ENCODE peak calls at places on chromosomes 5 and 9, in six cellular contexts. A is HCT116, M is H1, I is SK-N-SH, R is K562, G is HepG2. S is an unnamed sample.

GRCh38 chr5:39013938-39014337 is 60.3 kb downstream of the RICTOR start:
- DNase-seq in A (no peak), M (no peak), I (no peak), R (no peak), G (no peak), S (no peak)

GRCh38 chr5:59125961-59126360 is 543.1 kb downstream of the RAB3C start:
- DNase-seq in A (no peak), M (no peak), I (no peak), R (no peak), G (no peak), S (no peak)

GRCh38 chr5:158277276-158277675 is 418.3 kb upstream of the CLINT1 start:
- DNase-seq in A (no peak), M (no peak), I (no peak), R (no peak), G (no peak), S (no peak)

GRCh38 chr9:129554649-129555048 is 66.3 kb downstream of the C9orf50 start:
- DNase-seq in A (no peak), M (no peak), I (no peak), R (peak; percentile 73), G (no peak), S (peak; percentile 64)

GRCh38 chr9:106697799-106698591 is 165.0 kb upstream of the ZNF462 start:
- DNase-seq in A (no peak), M (no peak), I (peak; percentile 77), R (no peak), G (no peak), S (peak; percentile 53)

GRCh38 chr5:39104221-39104620 is 30.0 kb upstream of the RICTOR start:
- DNase-seq in A (no peak), M (no peak), I (no peak), R (no peak), G (no peak), S (peak; percentile 74)

GRCh38 chr5:179289756-179290385 is 55.4 kb downstream of the ADAMTS2 start:
- DNase-seq in A (no peak), M (no peak), I (no peak), R (no peak), G (no peak), S (no peak)

GRCh38 chr9:70618784-70619183 is 204.3 kb upstream of the KLF9 start:
- DNase-seq in A (no peak), M (no peak), I (no peak), R (no peak), G (no peak), S (no peak)

GRCh38 chr5:34459908-34460307 is 196.2 kb upstream of the RAI14 start:
- DNase-seq in A (no peak), M (no peak), I (no peak), R (no peak), G (no peak), S (peak; percentile 36)

GRCh38 chr9:124611106-124611505 is 103.9 kb upstream of the NR5A1 start:
- DNase-seq in A (no peak), M (no peak), I (no peak), R (no peak), G (no peak), S (no peak)

GRCh38 chr5:173910215-173910614 is 22.1 kb downstream of the CPEB4 start:
- DNase-seq in A (no peak), M (no peak), I (no peak), R (no peak), G (no peak), S (no peak)

GRCh38 chr5:173911623-173912022 is 23.5 kb downstream of the CPEB4 start:
- DNase-seq in A (no peak), M (no peak), I (no peak), R (no peak), G (no peak), S (no peak)

GRCh38 chr5:173907686-173908371 is 19.7 kb downstream of the CPEB4 start:
- DNase-seq in A (no peak), M (no peak), I (no peak), R (no peak), G (no peak), S (no peak)

GRCh38 chr5:173907284-173907683 is 19.1 kb downstream of the CPEB4 start:
- DNase-seq in A (no peak), M (no peak), I (no peak), R (no peak), G (no peak), S (no peak)

GRCh38 chr5:173909205-173909604 is 21.1 kb downstream of the CPEB4 start:
- DNase-seq in A (no peak), M (no peak), I (no peak), R (no peak), G (no peak), S (no peak)
- TF ChIP-seq JUND in A (no peak), M (no peak), I (no peak), R (no peak), G (no peak), S (no peak)

DNA sequence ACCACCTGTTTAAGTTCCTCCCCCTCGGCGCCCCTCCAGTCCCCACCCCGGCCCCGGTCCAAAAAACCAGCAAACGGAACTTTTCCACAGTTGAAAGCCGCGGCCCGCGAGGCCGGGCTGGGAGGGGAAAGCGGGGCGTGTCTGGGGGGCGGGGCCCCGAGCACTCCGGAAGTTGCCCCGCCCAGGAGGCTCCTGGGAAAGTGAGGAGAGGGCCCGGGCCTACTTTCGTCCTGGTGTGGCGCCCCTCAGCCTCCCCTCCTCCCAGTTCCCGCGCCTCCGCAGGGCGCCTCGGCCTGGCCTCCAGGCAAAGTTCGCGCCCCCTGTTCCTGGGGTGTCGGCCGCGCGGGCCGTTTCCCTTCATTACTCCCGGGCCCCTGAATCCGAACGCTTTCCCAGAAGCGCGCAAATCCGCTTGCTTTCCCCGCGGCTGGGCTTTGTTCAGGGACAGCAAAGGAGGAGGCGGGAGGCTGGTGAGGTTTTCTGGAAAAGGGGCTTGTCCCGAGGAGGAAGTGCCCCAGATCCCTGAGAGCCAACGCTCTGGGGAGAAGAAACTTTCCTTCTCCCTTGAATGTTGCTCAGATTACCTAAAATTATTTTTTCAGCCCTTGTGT is 4.4 kb upstream of the DMRT3 start:
- DNase-seq in A (no peak), M (no peak), I (peak; percentile 43), R (no peak), G (no peak), S (no peak)
- TF ChIP-seq JUND in A (no peak), M (no peak), I (no peak), R (no peak), G (no peak), S (no peak)

GRCh38 chr5:17312358-17312757 is 94.9 kb downstream of the BASP1 start:
- DNase-seq in A (no peak), M (no peak), I (no peak), R (no peak), G (no peak), S (peak; percentile 47)

GRCh38 chr5:17314907-17315471 is 97.6 kb downstream of the BASP1 start:
- DNase-seq in A (no peak), M (no peak), I (no peak), R (no peak), G (no peak), S (no peak)

GRCh38 chr5:17317499-17317898 is 100.1 kb downstream of the BASP1 start:
- DNase-seq in A (no peak), M (no peak), I (no peak), R (no peak), G (no peak), S (no peak)

GRCh38 chr5:17315710-17316221 is 98.3 kb downstream of the BASP1 start:
- DNase-seq in A (no peak), M (no peak), I (no peak), R (no peak), G (no peak), S (no peak)

GRCh38 chr5:17316973-17317459 is 99.6 kb downstream of the BASP1 start:
- DNase-seq in A (no peak), M (no peak), I (no peak), R (no peak), G (no peak), S (peak; percentile 76)
- TF ChIP-seq JUND in A (no peak), M (no peak), I (no peak), R (no peak), G (no peak), S (no peak)

DNA sequence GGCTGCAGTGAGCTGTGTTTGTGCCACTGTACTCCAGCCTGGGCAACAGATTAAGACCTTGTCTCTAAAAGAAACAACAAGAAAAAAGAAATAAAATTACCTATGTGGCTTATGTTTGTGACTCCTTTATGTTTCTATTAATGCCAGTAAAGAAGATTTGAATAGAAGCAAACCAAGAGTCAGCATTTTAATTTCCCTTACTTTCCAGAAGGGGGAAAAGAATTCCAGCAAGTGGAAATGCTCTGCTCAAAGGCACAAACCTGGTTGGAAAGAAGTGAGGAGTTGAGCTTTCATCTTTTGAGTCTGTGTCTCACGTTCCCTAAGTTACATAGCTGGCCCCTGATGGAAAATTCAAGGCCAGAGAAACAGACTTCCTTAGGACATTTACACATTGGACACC is 23.6 kb upstream of the ELL2 start:
- DNase-seq in A (no peak), M (no peak), I (no peak), R (no peak), G (no peak), S (peak; percentile 20)
- TF ChIP-seq JUND in A (no peak), M (no peak), I (no peak), R (no peak), G (no peak), S (no peak)

GRCh38 chr5:163366757-163367156 is 70.6 kb upstream of the CCNG1 start:
- DNase-seq in A (no peak), M (no peak), I (no peak), R (no peak), G (no peak), S (no peak)

GRCh38 chr5:163357636-163358035 is 79.8 kb upstream of the CCNG1 start:
- DNase-seq in A (no peak), M (no peak), I (no peak), R (no peak), G (no peak), S (no peak)

GRCh38 chr5:163360681-163361080 is 76.7 kb upstream of the CCNG1 start:
- DNase-seq in A (no peak), M (no peak), I (no peak), R (no peak), G (no peak), S (no peak)

GRCh38 chr5:163362806-163363788 is 74.3 kb upstream of the CCNG1 start:
- DNase-seq in A (no peak), M (no peak), I (peak; percentile 55), R (no peak), G (no peak), S (no peak)
- TF ChIP-seq JUND in A (no peak), M (no peak), I (no peak), R (no peak), G (no peak), S (no peak)

GRCh38 chr5:131710391-131710790 is 75.4 kb upstream of the RAPGEF6 start:
- DNase-seq in A (no peak), M (no peak), I (no peak), R (no peak), G (no peak), S (no peak)
- TF ChIP-seq JUND in A (no peak), M (no peak), I (no peak), R (no peak), G (no peak), S (no peak)

S was measured in T47D.